ENCODE peak calls at places on chromosome 1, in eight cellular contexts. A is AG04450; L is T-cell; I is activated CD8-positive, alpha-beta T cell treated with anti-CD3 and anti-CD28 coated beads for 36 hours; Y is non-pigmented ciliary epithelial cell; D is type B pancreatic cell; K is RWPE1; U is adipocyte. F is an unnamed sample.

GRCh38 chr1:3432306-3432705 is 22.2 kb upstream of the ARHGEF16 start:
- DNase-seq in L (no peak), D (no peak), K (no peak), Y (no peak), U (no peak), A (no peak), I (no peak), F (no peak)

GRCh38 chr1:158357441-158357840 is 3.7 kb downstream of the CD1E start:
- DNase-seq in K (no peak), D (no peak), A (no peak), Y (no peak), L (no peak), U (no peak), I (no peak), F (no peak)

GRCh38 chr1:205481629-205482071 is 22.8 kb upstream of the CDK18 start:
- DNase-seq in A (no peak), K (peak), U (peak), I (peak), D (no peak), Y (no peak), L (peak), F (no peak)

GRCh38 chr1:229248821-229249817 is 21.8 kb upstream of the RAB4A start:
- DNase-seq in D (no peak), Y (no peak), A (no peak), K (no peak), I (no peak), L (no peak), U (no peak), F (no peak)

GRCh38 chr1:21861602-21862429 is 49.8 kb downstream of the LDLRAD2 start:
- DNase-seq in D (no peak), U (peak), K (peak), L (no peak), Y (no peak), I (no peak), A (peak), F (no peak)

GRCh38 chr1:183687546-183688279 is 34.6 kb upstream of the APOBEC4 start:
- DNase-seq in U (no peak), L (no peak), D (no peak), I (no peak), A (no peak), Y (no peak), K (no peak), F (no peak)

GRCh38 chr1:57461405-57461804 is 37.5 kb upstream of the DAB1 start:
- DNase-seq in I (no peak), L (no peak), U (no peak), D (no peak), A (no peak), K (no peak), Y (no peak), F (no peak)

GRCh38 chr1:91552596-91552995 is 51.9 kb downstream of the CDC7 start:
- DNase-seq in I (no peak), K (no peak), L (no peak), D (no peak), A (no peak), U (no peak), Y (no peak), F (no peak)

GRCh38 chr1:20322825-20323612 is 32.3 kb downstream of the VWA5B1 start:
- DNase-seq in U (no peak), I (peak), D (no peak), L (peak), Y (peak), K (peak), A (no peak), F (no peak)

GRCh38 chr1:230891413-230891812 is 23.1 kb upstream of the C1orf198 start:
- DNase-seq in I (no peak), A (no peak), Y (no peak), U (peak), D (no peak), L (no peak), K (peak), F (no peak)

GRCh38 chr1:201551877-201552731 is 13.2 kb downstream of the NAV1 start:
- DNase-seq in K (no peak), U (peak), I (no peak), L (no peak), A (no peak), D (no peak), Y (no peak), F (peak)

GRCh38 chr1:62070384-62071011 is 124.2 kb upstream of the L1TD1 start:
- DNase-seq in U (peak), I (peak), L (no peak), Y (no peak), A (no peak), D (no peak), K (peak), F (no peak)

GRCh38 chr1:230426246-230427101 is at the start of gene PGBD5:
- DNase-seq in L (peak), A (no peak), D (peak), Y (no peak), I (peak), U (peak), K (peak), F (peak)

GRCh38 chr1:115240321-115240720 is 97.7 kb downstream of the NGF start:
- DNase-seq in L (no peak), U (no peak), K (no peak), A (no peak), I (no peak), Y (no peak), D (no peak), F (no peak)

GRCh38 chr1:167638064-167638463 is 8.0 kb downstream of the RCSD1 start:
- DNase-seq in D (no peak), L (no peak), Y (no peak), K (no peak), I (no peak), U (no peak), A (no peak), F (no peak)

GRCh38 chr1:215819114-215819513 is 252.0 kb downstream of the KCTD3 start:
- DNase-seq in Y (no peak), K (no peak), D (no peak), U (peak), A (peak), L (no peak), I (no peak), F (no peak)

GRCh38 chr1:177890459-177890858 is 79.4 kb downstream of the SEC16B start:
- DNase-seq in U (no peak), A (no peak), I (no peak), Y (no peak), D (no peak), K (no peak), L (no peak), F (no peak)

GRCh38 chr1:26771643-26772321 is 16.0 kb upstream of the PIGV start:
- DNase-seq in I (peak), A (peak), K (peak), D (no peak), U (peak), L (no peak), Y (peak), F (no peak)

GRCh38 chr1:243837907-243838546 is 12.0 kb downstream of the AKT3 start:
- DNase-seq in L (no peak), U (no peak), K (no peak), I (no peak), Y (no peak), A (no peak), D (no peak), F (no peak)

GRCh38 chr1:242432491-242433095 is 91.9 kb downstream of the PLD5 start:
- DNase-seq in D (no peak), L (no peak), A (no peak), U (no peak), K (no peak), Y (no peak), I (no peak), F (no peak)